ENCODE peak calls at places on chromosomes 16 and 17, in ten cellular contexts. E, D, R, O, P, Y, B, T, Z and W are unnamed samples. For H3K27me3, the result is how much of the 10 kb centered on the place peaks cover.

GRCh38 chr16:67173808-67174705 is 3.7 kb downstream of the NOL3 start:
- DNase-seq in E (no peak), D (no peak), R (peak), O (peak), P (peak), Y (peak), B (no peak), T (peak), Z (no peak), W (peak)

GRCh38 chr16:88132836-88133506 is 181.7 kb downstream of the BANP start:
- DNase-seq in E (no peak), D (no peak), R (no peak), O (no peak), P (no peak), Y (no peak), B (no peak), T (no peak), Z (no peak), W (no peak)

GRCh38 chr16:2083876-2084687 is 36.3 kb downstream of the TSC2 start:
- DNase-seq in E (no peak), D (no peak), R (no peak), O (no peak), P (no peak), Y (no peak), B (no peak), T (no peak), Z (no peak), W (no peak)

GRCh38 chr17:73493212-73493814 is 150.9 kb downstream of the SDK2 start:
- DNase-seq in E (no peak), D (no peak), R (no peak), O (no peak), P (no peak), Y (no peak), B (no peak), T (no peak), Z (no peak), W (no peak)

GRCh38 chr17:41802961-41803682 is 8.6 kb downstream of the P3H4 start:
- DNase-seq in E (no peak), D (no peak), R (no peak), O (no peak), P (no peak), Y (no peak), B (no peak), T (no peak), Z (no peak), W (no peak)

GRCh38 chr17:66200685-66201092 is 8.8 kb upstream of the CEP112 start:
- DNase-seq in E (no peak), D (no peak), R (peak), O (peak), P (peak), Y (no peak), B (no peak), T (no peak), Z (peak), W (peak)

GRCh38 chr16:54204756-54205155 is 81.8 kb downstream of the IRX3 start:
- DNase-seq in E (no peak), D (no peak), R (no peak), O (no peak), P (no peak), Y (no peak), B (no peak), T (no peak), Z (no peak), W (no peak)

GRCh38 chr16:47848481-47849109 is 307.2 kb downstream of the ABCC12 start:
- DNase-seq in E (no peak), D (peak), R (peak), O (no peak), P (no peak), Y (no peak), B (no peak), T (no peak), Z (no peak), W (no peak)

GRCh38 chr17:1872976-1873375 is 43.2 kb downstream of the RPA1 start:
- DNase-seq in E (no peak), D (no peak), R (no peak), O (no peak), P (no peak), Y (no peak), B (no peak), T (no peak), Z (no peak), W (no peak)

GRCh38 chr17:41415833-41416335 is 8.5 kb downstream of the KRT37 start:
- DNase-seq in E (no peak), D (no peak), R (peak), O (no peak), P (no peak), Y (no peak), B (no peak), T (peak), Z (no peak), W (peak)

GRCh38 chr16:14309906-14310305 is 238.8 kb downstream of the MRTFB start:
- DNase-seq in E (no peak), D (no peak), R (peak), O (no peak), P (no peak), Y (no peak), B (no peak), T (no peak), Z (no peak), W (no peak)

GRCh38 chr16:64823676-64824075 is 298.2 kb downstream of the CDH11 start:
- DNase-seq in E (no peak), D (no peak), R (no peak), O (no peak), P (no peak), Y (no peak), B (no peak), T (no peak), Z (no peak), W (no peak)

GRCh38 chr16:2468142-2468724 is 2.9 kb upstream of the NTN3 start:
- DNase-seq in E (no peak), D (no peak), R (peak), O (no peak), P (no peak), Y (no peak), B (no peak), T (no peak), Z (no peak), W (no peak)

GRCh38 chr16:65834680-65835079 is 531.8 kb upstream of the CDH5 start:
- DNase-seq in E (no peak), D (no peak), R (no peak), O (no peak), P (no peak), Y (no peak), B (no peak), T (no peak), Z (no peak), W (no peak)

GRCh38 chr17:50361561-50362480 is 11.2 kb downstream of the MRPL27 start:
- DNase-seq in E (no peak), D (peak), R (peak), O (peak), P (peak), Y (peak), B (no peak), T (no peak), Z (peak), W (peak)

GRCh38 chr17:48626470-48627241 is 498 bp upstream of the HOXB9 start:
- DNase-seq in E (no peak), D (no peak), R (peak), O (peak), P (no peak), Y (peak), B (no peak), T (no peak), Z (peak), W (no peak)

GRCh38 chr17:48627242-48627597 is 1.1 kb upstream of the HOXB9 start:
- DNase-seq in E (no peak), D (no peak), R (no peak), O (peak), P (no peak), Y (no peak), B (no peak), T (no peak), Z (no peak), W (no peak)

GRCh38 chr17:48624544-48625501 is 1.3 kb downstream of the HOXB9 start:
- DNase-seq in E (no peak), D (no peak), R (no peak), O (peak), P (no peak), Y (peak), B (no peak), T (no peak), Z (peak), W (no peak)

GRCh38 chr17:48625502-48626201 is 506 bp downstream of the HOXB9 start:
- DNase-seq in E (no peak), D (no peak), R (no peak), O (peak), P (no peak), Y (peak), B (no peak), T (no peak), Z (peak), W (no peak)

DNA sequence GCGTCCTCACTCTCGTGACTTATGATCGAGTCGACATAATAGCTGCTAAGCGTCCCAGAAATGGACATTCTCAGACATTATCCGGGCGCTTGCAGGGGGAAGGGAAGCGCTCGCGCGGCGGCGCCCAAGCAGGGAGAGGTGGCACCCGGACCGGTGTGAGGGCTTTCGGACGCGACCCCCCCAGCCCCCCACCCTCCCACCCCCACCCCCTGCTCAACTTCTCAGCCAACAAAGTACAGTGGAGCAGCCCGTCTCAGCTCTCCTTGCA is at the start of gene HOXB9:
- DNase-seq in E (no peak), D (no peak), R (peak), O (no peak), P (no peak), Y (no peak), B (no peak), T (no peak), Z (no peak), W (no peak)
- TF ChIP-seq POLR2A in E (no peak), D (no peak), R (no peak), O (no peak), P (no peak), Y (no peak), B (no peak), T (no peak), Z (no peak), W (no peak)

GRCh38 chr17:79799538-79800324 is 2.9 kb upstream of the CBX8 start:
- DNase-seq in E (no peak), D (no peak), R (no peak), O (no peak), P (no peak), Y (no peak), B (no peak), T (no peak), Z (no peak), W (no peak)
- H3K27me3 ChIP-seq in E (under half), D (half or more), R (half or more), O (half or more), P (half or more), Y (under half), B (under half), T (half or more), Z (under half), W (half or more)

GRCh38 chr16:4293181-4293716 is 20.4 kb upstream of the TFAP4 start:
- DNase-seq in E (no peak), D (no peak), R (no peak), O (no peak), P (no peak), Y (no peak), B (no peak), T (no peak), Z (peak), W (no peak)
- H3K27ac ChIP-seq in E (no peak), D (peak), R (peak), O (peak), P (no peak), Y (peak), B (no peak), T (peak), Z (no peak), W (no peak)

GRCh38 chr16:69313469-69313868 is 2.3 kb downstream of the VPS4A start:
- DNase-seq in E (no peak), D (no peak), R (no peak), O (no peak), P (no peak), Y (no peak), B (no peak), T (no peak), Z (no peak), W (no peak)

GRCh38 chr16:69311533-69312388 is 611 bp downstream of the VPS4A start:
- DNase-seq in E (no peak), D (no peak), R (no peak), O (peak), P (peak), Y (no peak), B (no peak), T (no peak), Z (peak), W (peak)

GRCh38 chr16:69310479-69311114 is 553 bp upstream of the VPS4A start:
- DNase-seq in E (no peak), D (no peak), R (no peak), O (no peak), P (no peak), Y (no peak), B (no peak), T (no peak), Z (no peak), W (no peak)

GRCh38 chr16:69309316-69309715 is 1.8 kb upstream of the VPS4A start:
- DNase-seq in E (no peak), D (no peak), R (no peak), O (no peak), P (no peak), Y (no peak), B (no peak), T (no peak), Z (no peak), W (no peak)

DNA sequence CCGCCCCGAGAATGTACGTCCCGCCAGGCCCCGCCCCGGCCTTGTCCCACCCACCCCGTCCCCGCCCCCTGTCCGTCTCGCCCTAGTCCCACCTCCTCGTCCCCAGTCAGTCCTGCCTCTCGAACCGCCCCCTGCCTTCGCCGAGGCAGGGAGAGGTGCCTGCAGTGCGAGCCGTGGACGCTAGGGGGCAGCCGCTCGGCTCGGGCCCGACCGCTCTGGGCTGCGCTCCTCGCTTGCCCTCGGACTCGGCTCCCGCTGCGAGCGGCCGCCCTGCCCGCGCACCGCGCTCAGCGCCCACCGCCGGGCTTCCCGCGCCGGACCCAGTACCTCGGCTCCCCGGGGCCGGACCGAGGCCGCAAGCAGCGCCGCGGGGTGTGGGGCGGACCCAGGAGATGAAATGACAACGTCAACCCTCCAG is at the start of gene VPS4A:
- DNase-seq in E (peak), D (peak), R (peak), O (peak), P (peak), Y (peak), B (peak), T (peak), Z (peak), W (peak)
- TF ChIP-seq POLR2A in E (peak), D (peak), R (peak), O (no peak), P (no peak), Y (peak), B (peak), T (peak), Z (no peak), W (peak)